ENCODE peak calls at places on chromosomes 3 and 15, in six cellular contexts. T, H, V, Q, R and O are unnamed samples.
A peak's percentile ranks its signal among the peaks of the same experiment; 100 is the strongest.

GRCh38 chr3:177144922-177145321 is 52.4 kb downstream of the TBL1XR1 start:
- DNase-seq in Q (no peak), R (no peak), V (no peak), T (no peak), H (no peak), O (no peak)

GRCh38 chr3:78645628-78646310 is 1122.0 kb downstream of the ROBO1 start:
- DNase-seq in H (no peak), Q (no peak), R (peak; percentile 62), V (no peak), T (peak; percentile 78), O (no peak)

GRCh38 chr3:60756636-60757035 is 494.6 kb downstream of the FHIT start:
- DNase-seq in V (no peak), H (no peak), R (peak; percentile 53), Q (no peak), T (peak; percentile 47), O (no peak)

GRCh38 chr15:66711886-66712285 is 9.8 kb downstream of the SMAD6 start:
- DNase-seq in Q (no peak), R (peak; percentile 30), T (no peak), V (no peak), H (no peak), O (no peak)

GRCh38 chr3:50122071-50122470 is 33.1 kb upstream of the SEMA3F start:
- DNase-seq in R (no peak), Q (no peak), V (no peak), H (no peak), T (no peak), O (no peak)

GRCh38 chr3:126431103-126431534 is 36.4 kb downstream of the CFAP100 start:
- DNase-seq in Q (no peak), V (no peak), H (no peak), R (no peak), T (no peak), O (no peak)

GRCh38 chr3:54146383-54147239 is 24.3 kb downstream of the CACNA2D3 start:
- DNase-seq in Q (no peak), H (peak; percentile 83), V (no peak), T (no peak), R (no peak), O (peak; percentile 66)

GRCh38 chr15:52714968-52715367 is 35.8 kb upstream of the ATOSA start:
- DNase-seq in R (no peak), H (no peak), V (no peak), T (no peak), Q (no peak), O (no peak)

GRCh38 chr15:40343512-40343911 is 2.8 kb upstream of the CCDC9B start:
- DNase-seq in H (no peak), R (peak; percentile 97), T (peak; percentile 92), Q (no peak), V (no peak), O (no peak)

GRCh38 chr3:69458798-69459197 is 72.9 kb upstream of the FRMD4B start:
- DNase-seq in V (no peak), H (no peak), T (no peak), R (no peak), Q (no peak), O (no peak)

DNA sequence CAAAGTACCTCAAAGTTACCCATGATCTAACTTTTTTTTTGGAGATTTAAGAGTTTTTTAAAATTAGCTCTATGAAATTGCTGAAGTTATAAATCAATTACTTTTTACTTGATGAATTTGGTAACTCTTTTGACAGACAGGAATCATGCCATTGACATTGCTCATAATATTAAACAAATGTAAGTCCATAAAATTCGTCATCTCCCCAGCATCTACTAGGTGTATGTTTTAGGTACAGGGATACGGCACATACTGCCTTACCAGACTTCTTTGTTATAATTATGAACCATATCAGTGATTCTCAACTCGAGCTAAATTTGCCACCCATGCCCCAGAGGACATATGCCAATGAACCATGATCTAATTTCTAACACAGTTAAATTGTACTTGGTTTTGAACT is 247.5 kb upstream of the TGFBR2 start:
- DNase-seq in H (no peak), Q (no peak), R (no peak), T (no peak), V (no peak), O (no peak)
- TF ChIP-seq CTCF in H (no peak), Q (no peak), R (no peak), T (no peak), V (no peak), O (no peak)

DNA sequence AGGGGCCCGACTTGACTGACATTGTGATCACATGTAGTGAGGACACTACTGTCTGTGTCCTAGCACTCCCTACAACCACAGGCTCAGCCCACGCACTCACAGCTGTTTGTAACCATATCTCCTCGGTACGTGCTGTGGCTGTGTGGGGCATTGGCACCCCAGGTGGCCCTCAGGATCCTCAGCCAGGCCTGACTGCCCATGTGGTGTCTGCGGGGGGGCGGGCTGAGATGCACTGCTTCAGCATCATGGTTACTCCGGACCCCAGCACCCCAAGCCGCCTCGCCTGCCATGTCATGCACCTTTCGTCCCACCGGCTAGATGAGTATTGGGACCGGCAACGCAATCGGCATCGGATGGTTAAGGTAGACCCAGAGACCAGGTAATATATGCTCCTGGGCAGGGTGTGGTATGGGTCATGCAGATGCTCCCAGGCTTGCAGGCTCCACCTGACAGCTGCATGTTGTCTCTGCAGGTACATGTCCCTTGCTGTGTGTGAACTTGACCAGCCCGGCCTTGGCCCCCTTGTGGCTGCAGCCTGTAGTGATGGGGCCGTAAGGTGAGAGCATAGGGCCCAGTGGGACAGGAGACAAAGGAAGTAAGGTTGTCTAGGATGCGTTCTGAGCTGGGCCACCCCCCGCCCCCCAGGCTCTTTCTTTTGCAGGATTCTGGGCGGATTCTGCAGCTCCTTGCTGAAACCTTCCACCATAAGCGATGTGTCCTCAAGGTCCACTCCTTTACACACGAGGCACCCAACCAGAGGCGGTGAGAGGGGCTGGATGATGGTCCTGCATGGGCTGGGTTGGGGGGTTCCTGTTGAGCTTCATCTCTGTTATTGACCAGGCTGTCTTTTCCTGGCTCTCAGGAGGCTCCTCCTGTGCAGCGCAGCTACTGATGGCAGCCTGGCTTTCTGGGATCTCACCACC is 4.4 kb downstream of the DALRD3 start:
- DNase-seq in H (peak; percentile 85), R (no peak), Q (peak; percentile 61), T (no peak), V (no peak), O (no peak)
- TF ChIP-seq CTCF in H (peak; percentile 78), R (peak; percentile 44), Q (peak; percentile 26), T (peak; percentile 81), V (peak; percentile 19), O (peak; percentile 23)

DNA sequence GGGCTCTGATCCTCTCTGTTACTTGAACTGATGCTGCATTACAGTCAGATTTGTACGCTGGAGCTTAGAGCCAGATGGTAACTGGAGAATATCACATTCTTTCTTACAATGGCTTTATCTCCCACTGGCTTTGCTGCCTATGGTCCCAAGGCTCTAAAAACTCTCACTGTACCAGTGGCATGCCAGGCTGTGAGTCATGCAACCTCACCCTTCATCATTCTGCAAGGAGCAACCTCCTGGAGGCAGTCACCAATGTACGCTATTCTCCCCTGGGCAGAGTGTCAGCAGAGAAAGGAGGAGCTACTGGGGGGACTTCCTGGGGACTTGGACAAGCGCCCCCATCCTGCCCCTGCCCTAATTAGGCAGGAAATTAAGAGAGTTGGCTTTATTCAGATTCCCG is 97.9 kb upstream of the EIF1B start:
- DNase-seq in V (no peak), Q (no peak), T (peak; percentile 29), H (no peak), R (peak; percentile 0), O (no peak)
- TF ChIP-seq CTCF in V (no peak), Q (no peak), T (no peak), H (no peak), R (no peak), O (no peak)

GRCh38 chr3:79765854-79766253 is 1.9 kb downstream of the ROBO1 start:
- DNase-seq in Q (no peak), T (no peak), H (no peak), V (no peak), R (no peak), O (no peak)

GRCh38 chr3:79766474-79767193 is 1.2 kb downstream of the ROBO1 start:
- DNase-seq in Q (no peak), H (no peak), V (no peak), T (peak; percentile 9), R (no peak), O (no peak)

GRCh38 chr3:79767194-79767952 is 425 bp downstream of the ROBO1 start:
- DNase-seq in Q (no peak), T (peak; percentile 52), V (no peak), R (peak; percentile 14), H (peak; percentile 25), O (no peak)

DNA sequence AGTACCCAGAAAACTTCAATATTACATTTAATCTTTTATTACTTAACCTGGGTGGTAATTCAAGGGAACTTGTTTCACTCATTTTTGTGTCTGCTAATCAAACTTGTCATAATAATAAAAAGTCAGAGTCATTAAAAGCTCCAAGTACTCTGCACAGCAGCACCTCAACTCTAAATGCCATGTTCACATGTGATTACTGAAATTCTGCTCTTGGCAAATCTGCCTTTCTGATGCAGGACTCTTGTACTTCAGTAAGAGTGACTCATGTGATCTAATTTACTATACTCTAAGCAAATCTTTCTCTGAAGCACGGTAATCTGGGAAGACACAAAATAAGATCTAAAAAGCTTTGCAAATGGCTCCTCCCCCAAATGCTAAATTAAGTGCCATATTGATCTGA is 6.4 kb downstream of the ROBO1 start:
- DNase-seq in V (no peak), H (no peak), Q (no peak), R (no peak), T (peak; percentile 8), O (no peak)
- TF ChIP-seq CTCF in V (no peak), H (no peak), Q (no peak), R (no peak), T (no peak), O (no peak)

DNA sequence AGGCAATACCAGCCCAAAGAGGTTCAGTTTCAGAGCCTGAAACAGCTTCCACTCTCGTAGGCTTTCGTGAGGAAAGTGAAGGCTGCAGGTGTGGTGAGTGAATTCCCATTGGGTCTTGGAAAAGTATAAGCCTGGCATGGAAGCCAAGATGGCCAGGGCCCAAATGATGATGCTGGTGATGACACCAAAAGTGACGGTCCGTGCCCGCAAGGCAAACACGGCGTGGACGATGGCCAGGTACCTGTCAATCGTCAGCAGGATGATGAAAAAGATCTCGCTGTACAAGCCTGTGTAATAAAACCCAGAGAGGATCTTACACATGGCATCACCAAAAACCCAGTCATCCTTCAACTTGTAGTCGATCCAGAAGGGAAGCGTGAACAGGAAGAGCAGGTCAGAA is 4.4 kb downstream of the CCR1 start:
- DNase-seq in Q (no peak), V (no peak), T (no peak), H (no peak), R (no peak), O (no peak)
- TF ChIP-seq CTCF in Q (no peak), V (no peak), T (no peak), H (no peak), R (no peak), O (no peak)

GRCh38 chr3:133487920-133488540 is 85.5 kb upstream of the CDV3 start:
- DNase-seq in R (no peak), T (no peak), V (no peak), H (peak; percentile 34), Q (peak; percentile 72), O (no peak)
- TF ChIP-seq CTCF in R (peak; percentile 33), T (peak; percentile 47), V (peak; percentile 38), H (peak; percentile 66), Q (peak; percentile 88), O (peak; percentile 39)